ENCODE peak calls at places on chromosomes 13 and 19, in eight cellular contexts. D is fibroblast of the aortic adventitia, W is AG10803, R is bronchial epithelial cell, V is cardiac fibroblast, P is heart left ventricle, J is GM12865, Y is upper lobe of right lung. T is an unnamed sample.

GRCh38 chr19:21022996-21023395 is 2.5 kb downstream of the ZNF430 start:
- DNase-seq in P (no peak), D (peak; percentile 47), R (peak; percentile 91), V (peak; percentile 80), Y (no peak), J (peak; percentile 34), W (peak; percentile 67), T (peak; percentile 93)

GRCh38 chr13:35964764-35965163 is 166.4 kb downstream of the DCLK1 start:
- DNase-seq in Y (no peak), R (peak; percentile 16), J (no peak), D (peak; percentile 41), P (no peak), W (peak; percentile 75), V (peak; percentile 83), T (peak; percentile 19)

GRCh38 chr13:111411186-111411858 is 90.9 kb downstream of the TEX29 start:
- DNase-seq in D (no peak), J (no peak), Y (peak; percentile 48), V (no peak), W (no peak), P (no peak), R (no peak), T (no peak)

GRCh38 chr13:46903748-46904147 is 6.9 kb upstream of the HTR2A start:
- DNase-seq in W (peak; percentile 45), J (no peak), P (no peak), D (peak; percentile 40), R (no peak), V (peak; percentile 45), Y (no peak), T (no peak)

GRCh38 chr13:26425439-26426358 is 131.8 kb upstream of the WASF3 start:
- DNase-seq in P (no peak), J (no peak), R (peak; percentile 5), V (peak; percentile 57), Y (no peak), D (peak; percentile 36), W (no peak), T (peak; percentile 20)

GRCh38 chr13:98797456-98797855 is 45.0 kb upstream of the SLC15A1 start:
- DNase-seq in W (no peak), P (no peak), D (no peak), J (no peak), R (no peak), V (no peak), Y (no peak), T (no peak)

GRCh38 chr13:33351324-33351723 is 65.8 kb upstream of the STARD13 start:
- DNase-seq in P (no peak), R (peak; percentile 29), J (peak; percentile 17), V (peak; percentile 83), Y (no peak), D (peak; percentile 68), W (peak; percentile 57), T (peak; percentile 33)

GRCh38 chr19:50780753-50781480 is 9.3 kb upstream of the ACP4 start:
- DNase-seq in P (no peak), J (no peak), D (no peak), V (no peak), Y (no peak), R (no peak), W (no peak), T (no peak)

GRCh38 chr19:55113570-55114039 is 3.8 kb downstream of the PPP1R12C start:
- DNase-seq in D (peak; percentile 86), R (no peak), Y (peak; percentile 83), J (no peak), W (peak; percentile 92), P (peak; percentile 97), V (peak; percentile 90), T (no peak)

GRCh38 chr13:20362642-20363041 is 130.5 kb upstream of the GJB6 start:
- DNase-seq in J (no peak), P (no peak), D (no peak), Y (no peak), V (no peak), R (no peak), W (no peak), T (no peak)

GRCh38 chr19:42468273-42468796 is 25.6 kb upstream of the CXCL17 start:
- DNase-seq in Y (no peak), W (peak; percentile 81), V (peak; percentile 92), D (peak; percentile 66), J (no peak), R (peak; percentile 70), P (no peak), T (peak; percentile 80)

GRCh38 chr19:11166281-11167142 is 10.9 kb upstream of the SPC24 start:
- DNase-seq in W (peak; percentile 80), R (no peak), V (peak; percentile 28), D (peak; percentile 74), Y (no peak), J (no peak), P (peak; percentile 58), T (no peak)

GRCh38 chr13:23516190-23516589 is 54.0 kb upstream of the TNFRSF19 start:
- DNase-seq in P (no peak), J (no peak), Y (no peak), D (peak; percentile 61), W (no peak), R (no peak), V (no peak), T (no peak)

DNA sequence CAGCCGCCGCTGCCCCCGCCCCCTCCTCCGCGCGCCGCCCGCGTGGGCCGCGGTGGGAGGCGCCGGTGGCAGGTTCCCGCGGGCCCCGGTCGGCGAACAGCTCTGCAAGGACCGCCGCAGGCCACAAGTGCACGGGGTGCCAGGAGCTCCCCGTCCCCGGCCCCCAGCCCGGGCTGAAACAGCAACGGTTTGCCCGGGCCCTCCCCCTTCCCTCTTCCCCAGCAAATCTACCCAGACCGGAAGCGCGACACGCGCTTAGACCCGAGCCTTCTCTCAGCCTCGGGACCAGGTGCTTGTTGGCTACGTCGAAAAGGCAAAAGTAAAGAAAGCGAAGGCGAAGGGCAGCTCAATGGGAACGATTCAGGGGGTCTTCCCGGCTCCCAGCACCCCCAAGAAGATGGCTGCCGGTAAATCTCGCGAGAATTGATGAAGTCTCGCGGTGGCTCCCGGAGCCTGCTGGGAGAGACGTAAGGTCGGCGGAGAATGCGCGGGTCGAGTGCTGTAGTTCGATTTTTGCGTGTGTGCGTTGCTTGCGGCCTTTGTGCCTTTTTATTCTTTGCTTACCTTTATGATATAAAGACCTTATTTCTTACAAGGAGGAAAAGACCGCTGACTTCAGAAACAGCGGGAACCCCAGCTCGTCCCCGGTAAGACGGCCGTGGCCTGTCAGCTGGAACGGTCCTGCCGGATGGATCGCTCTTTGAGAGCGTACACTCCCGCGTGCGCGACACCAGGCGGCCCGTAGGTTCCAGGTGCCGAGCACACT is at the start of gene RBM26:
- DNase-seq in J (peak; percentile 97), P (peak; percentile 95), W (peak; percentile 93), D (peak; percentile 97), Y (peak; percentile 94), R (peak; percentile 86), V (peak; percentile 97), T (peak; percentile 96)
- TF ChIP-seq CTCF in J (no peak), P (no peak), W (no peak), D (peak; percentile 22), Y (peak; percentile 22), R (no peak), V (no peak), T (peak; percentile 21)

GRCh38 chr19:37333457-37333856 is 37.4 kb upstream of the ZNF527 start:
- DNase-seq in D (peak; percentile 32), R (peak; percentile 63), J (no peak), V (peak; percentile 53), Y (no peak), P (no peak), W (no peak), T (peak; percentile 52)

GRCh38 chr19:37334179-37335071 is 36.5 kb upstream of the ZNF527 start:
- DNase-seq in Y (peak; percentile 87), J (peak; percentile 92), D (peak; percentile 89), R (peak; percentile 85), P (peak; percentile 96), W (peak; percentile 83), V (peak; percentile 91), T (peak; percentile 90)

GRCh38 chr19:37332839-37333238 is 38.1 kb upstream of the ZNF527 start:
- DNase-seq in D (no peak), R (no peak), V (no peak), J (no peak), Y (no peak), W (no peak), P (no peak), T (no peak)

DNA sequence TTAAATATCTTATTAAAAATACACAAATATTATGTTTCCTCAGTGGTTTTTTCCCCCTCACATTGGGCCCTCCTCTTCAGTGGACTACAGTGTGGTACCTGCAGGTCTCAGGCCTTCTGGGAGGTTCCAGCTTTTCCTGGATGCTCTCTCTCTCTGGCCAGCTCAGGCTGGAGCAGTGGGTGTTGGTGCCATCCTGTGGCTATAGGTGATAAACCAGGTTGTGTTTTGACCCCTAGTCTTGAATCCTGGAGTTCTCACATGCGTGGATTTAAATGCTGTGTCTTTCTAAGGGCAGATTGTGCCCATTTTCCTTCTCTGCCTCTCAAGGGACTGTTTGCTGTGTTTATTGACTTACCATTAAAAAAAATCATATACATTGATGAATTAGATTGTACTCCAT is 41.2 kb upstream of the ZNF527 start:
- DNase-seq in P (no peak), W (no peak), V (peak; percentile 12), Y (no peak), R (no peak), D (no peak), J (no peak), T (no peak)
- H3K4me3 ChIP-seq in P (no peak overlapping the region), W (no peak overlapping the region), V (no peak overlapping the region), Y (no peak overlapping the region), R (no peak overlapping the region), D (no peak overlapping the region), J (no peak overlapping the region), T (no peak overlapping the region)

DNA sequence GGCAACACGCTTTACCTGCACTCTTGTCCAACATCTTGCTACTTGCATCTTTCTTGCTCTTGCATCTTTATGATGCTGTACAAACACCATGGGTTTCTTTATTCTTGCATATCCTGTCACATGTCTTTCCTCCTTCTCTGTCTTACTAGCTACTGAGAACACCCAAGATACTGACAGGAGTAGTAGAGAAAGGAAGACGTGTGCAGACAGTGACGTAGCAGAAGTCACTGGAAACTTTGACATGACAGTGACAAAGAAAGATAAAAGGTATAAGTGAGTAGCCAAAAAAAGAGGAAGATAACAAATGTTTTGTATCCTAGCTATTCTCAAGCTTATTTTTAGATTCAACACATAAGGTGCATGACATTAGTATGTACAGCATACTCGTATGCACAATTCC is 34.2 kb downstream of the TRPC4 start:
- DNase-seq in R (no peak), V (no peak), J (no peak), P (no peak), Y (no peak), W (no peak), D (no peak), T (no peak)
- TF ChIP-seq CTCF in R (no peak), V (no peak), J (no peak), P (no peak), Y (no peak), W (no peak), D (no peak), T (no peak)

DNA sequence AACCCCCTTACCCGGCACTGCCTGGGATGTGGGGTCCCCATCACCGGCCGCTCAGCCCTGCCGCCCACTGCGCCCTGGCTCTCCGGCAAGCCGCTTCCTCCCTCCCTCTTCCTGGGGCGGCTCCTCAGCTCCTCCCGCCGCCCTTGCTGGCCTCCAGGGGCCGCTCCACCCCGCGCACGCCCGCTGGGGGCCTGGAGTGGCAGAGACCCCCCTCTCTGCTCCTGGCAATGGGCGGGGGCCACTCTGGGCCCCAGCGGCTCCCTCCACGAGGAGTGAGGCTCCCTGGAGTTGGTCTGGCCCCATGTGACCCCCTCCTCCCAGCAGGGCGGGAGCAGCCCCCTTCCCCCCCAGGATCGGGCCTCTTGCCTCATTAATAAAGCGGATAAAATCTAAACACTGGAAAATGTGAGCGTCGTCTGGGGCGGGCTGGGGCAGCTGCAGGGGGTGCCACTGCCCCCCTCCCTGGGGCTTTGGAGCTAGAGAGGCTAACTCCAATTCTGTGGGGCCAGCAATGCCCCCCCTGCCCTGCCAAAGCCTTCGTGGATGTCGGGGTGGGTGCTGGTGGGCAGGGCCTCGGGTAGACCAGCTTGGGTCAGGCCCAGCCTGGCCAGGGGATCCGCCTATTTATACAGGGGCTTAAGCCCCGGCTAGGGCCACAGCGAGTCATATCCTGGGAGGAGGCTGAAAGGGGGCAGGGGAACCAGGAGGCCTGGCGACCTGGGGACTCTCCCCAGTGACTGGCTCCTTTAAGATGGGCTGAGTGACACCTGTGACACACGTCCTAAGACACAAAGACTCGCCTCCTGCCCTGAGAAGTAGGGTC is at the start of gene PTGER1:
- DNase-seq in W (no peak), Y (no peak), R (no peak), J (no peak), D (peak; percentile 25), V (peak; percentile 45), P (no peak), T (peak; percentile 37)
- H3K4me3 ChIP-seq in W (peak within 1 kb of the TSS; percentile 16), Y (peak within 1 kb of the TSS; percentile 4), R (no peak within 1 kb of the TSS), J (no peak within 1 kb of the TSS), D (peak within 1 kb of the TSS; percentile 6), V (peak within 1 kb of the TSS; percentile 26), P (no peak within 1 kb of the TSS), T (no peak within 1 kb of the TSS)